ENCODE peak calls at places on chromosomes 1 and 21, in seven cellular contexts. A is endothelial cell, L is HFF-Myc, E is CD14-positive monocyte, I is transverse colon, Q is RWPE1, P is upper lobe of left lung. V is an unnamed sample.

GRCh38 chr1:53410100-53410541 is 49.1 kb upstream of the DMRTB1 start:
- DNase-seq in A (no peak), L (no peak), E (no peak), I (no peak), Q (no peak), P (no peak), V (no peak)

GRCh38 chr1:156014829-156015228 is 5.9 kb downstream of the SSR2 start:
- DNase-seq in A (no peak), L (no peak), E (no peak), I (no peak), Q (no peak), P (no peak), V (no peak)

GRCh38 chr1:214303538-214303937 is 22.6 kb downstream of the SMYD2 start:
- DNase-seq in A (no peak), L (no peak), E (no peak), I (no peak), Q (no peak), P (no peak), V (no peak)

GRCh38 chr1:2279210-2279639 is 51.1 kb downstream of the SKI start:
- DNase-seq in A (peak), L (peak), E (no peak), I (no peak), Q (no peak), P (peak), V (peak)

GRCh38 chr1:41599912-41600311 is 115.4 kb upstream of the EDN2 start:
- DNase-seq in A (no peak), L (no peak), E (no peak), I (no peak), Q (no peak), P (no peak), V (no peak)

GRCh38 chr1:211323156-211324063 is 3.2 kb upstream of the TRAF5 start:
- DNase-seq in A (peak), L (no peak), E (no peak), I (peak), Q (peak), P (peak), V (no peak)

GRCh38 chr1:42746436-42747105 is 6.5 kb upstream of the CLDN19 start:
- DNase-seq in A (no peak), L (no peak), E (no peak), I (no peak), Q (no peak), P (no peak), V (no peak)

GRCh38 chr1:229756666-229757065 is 130.6 kb downstream of the URB2 start:
- DNase-seq in A (no peak), L (peak), E (no peak), I (no peak), Q (peak), P (no peak), V (peak)

GRCh38 chr21:42672699-42673458 is 19.5 kb downstream of the PDE9A start:
- DNase-seq in A (no peak), L (no peak), E (no peak), I (no peak), Q (peak), P (peak), V (no peak)

GRCh38 chr1:9728451-9729295 is 77.1 kb downstream of the PIK3CD start:
- DNase-seq in A (no peak), L (no peak), E (no peak), I (no peak), Q (no peak), P (no peak), V (no peak)

GRCh38 chr1:162118063-162118462 is 48.6 kb downstream of the NOS1AP start:
- DNase-seq in A (no peak), L (no peak), E (no peak), I (no peak), Q (no peak), P (no peak), V (no peak)

GRCh38 chr1:63557365-63557987 is 34.2 kb downstream of the EFCAB7 start:
- DNase-seq in A (peak), L (peak), E (no peak), I (peak), Q (no peak), P (no peak), V (no peak)

GRCh38 chr1:147753084-147753483 is 7.3 kb downstream of the GJA5 start:
- DNase-seq in A (no peak), L (no peak), E (no peak), I (no peak), Q (no peak), P (no peak), V (no peak)

DNA sequence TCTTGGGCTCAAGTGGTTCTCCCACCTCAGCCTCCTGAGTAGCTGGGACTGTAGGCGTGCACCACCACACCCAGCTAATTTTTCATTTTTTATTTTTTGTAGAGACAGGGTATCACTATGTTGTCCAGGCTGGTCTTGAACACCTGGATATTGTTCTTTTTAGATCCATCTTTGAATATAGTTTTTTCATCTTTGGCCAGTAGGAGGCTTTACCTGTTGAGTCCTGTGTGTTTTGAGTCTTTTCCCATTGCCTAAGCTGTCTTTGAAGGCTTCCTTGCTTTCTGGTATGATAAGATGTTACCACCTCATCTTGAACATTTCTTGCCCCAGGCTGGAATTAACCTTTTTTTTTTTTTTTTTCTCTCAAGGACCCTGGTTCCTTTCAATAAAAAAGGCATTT is 387.8 kb upstream of the RUNX1 start:
- DNase-seq in A (no peak), L (no peak), E (no peak), I (no peak), Q (no peak), P (no peak), V (no peak)
- TF ChIP-seq CTCF in A (peak), L (peak), E (peak), I (no peak), Q (no peak), P (no peak), V (no peak)

GRCh38 chr1:46218443-46218842 is 15.3 kb downstream of the LURAP1 start:
- DNase-seq in A (no peak), L (no peak), E (no peak), I (no peak), Q (peak), P (no peak), V (no peak)

GRCh38 chr1:46221749-46222148 is 18.6 kb downstream of the LURAP1 start:
- DNase-seq in A (no peak), L (no peak), E (no peak), I (peak), Q (no peak), P (no peak), V (no peak)

GRCh38 chr1:46220808-46221207 is 17.7 kb downstream of the LURAP1 start:
- DNase-seq in A (no peak), L (no peak), E (no peak), I (no peak), Q (no peak), P (no peak), V (no peak)

GRCh38 chr1:46223472-46223943 is 20.4 kb downstream of the LURAP1 start:
- DNase-seq in A (peak), L (peak), E (peak), I (peak), Q (peak), P (peak), V (peak)

GRCh38 chr1:46219551-46220520 is 16.7 kb downstream of the LURAP1 start:
- DNase-seq in A (no peak), L (no peak), E (no peak), I (no peak), Q (no peak), P (no peak), V (no peak)
- TF ChIP-seq CTCF in A (no peak), L (no peak), E (no peak), I (no peak), Q (no peak), P (no peak), V (no peak)

DNA sequence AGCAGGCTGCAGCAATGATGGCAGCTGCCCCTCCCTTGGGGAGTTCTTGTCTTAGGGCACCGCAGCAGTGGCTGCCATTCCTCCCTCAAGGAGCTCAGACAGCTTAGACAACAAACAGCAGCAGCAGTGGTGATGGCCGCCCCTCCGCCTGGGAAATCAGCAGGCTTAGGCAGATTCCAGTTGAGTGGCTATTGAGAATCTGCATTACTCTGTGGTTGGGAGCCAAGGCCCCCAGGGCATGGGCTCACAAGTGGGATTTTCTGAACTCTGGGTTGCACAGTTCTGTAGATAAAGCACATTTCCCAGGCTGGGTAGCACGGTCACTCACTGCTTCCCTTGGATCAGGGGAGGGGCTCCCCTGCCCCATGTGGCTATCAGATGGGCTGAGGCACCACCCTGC is 1280.7 kb upstream of the TMPRSS15 start:
- DNase-seq in A (no peak), L (no peak), E (no peak), I (no peak), Q (no peak), P (no peak), V (no peak)
- TF ChIP-seq CTCF in A (no peak), L (no peak), E (no peak), I (no peak), Q (no peak), P (no peak), V (no peak)

GRCh38 chr1:12376236-12377064 is 146.6 kb downstream of the VPS13D start:
- DNase-seq in A (no peak), L (no peak), E (peak), I (no peak), Q (no peak), P (no peak), V (no peak)
- TF ChIP-seq CTCF in A (no peak), L (no peak), E (no peak), I (no peak), Q (no peak), P (no peak), V (no peak)

GRCh38 chr1:164498792-164499191 is 60.2 kb upstream of the PBX1 start:
- DNase-seq in A (no peak), L (no peak), E (no peak), I (no peak), Q (no peak), P (no peak), V (no peak)
- TF ChIP-seq CTCF in A (no peak), L (no peak), E (no peak), I (no peak), Q (no peak), P (no peak), V (no peak)

GRCh38 chr1:25797939-25798338 is 2.1 kb upstream of the SELENON start:
- DNase-seq in A (peak), L (no peak), E (no peak), I (no peak), Q (no peak), P (peak), V (no peak)
- TF ChIP-seq CTCF in A (peak), L (peak), E (peak), I (peak), Q (no peak), P (peak), V (peak)

DNA sequence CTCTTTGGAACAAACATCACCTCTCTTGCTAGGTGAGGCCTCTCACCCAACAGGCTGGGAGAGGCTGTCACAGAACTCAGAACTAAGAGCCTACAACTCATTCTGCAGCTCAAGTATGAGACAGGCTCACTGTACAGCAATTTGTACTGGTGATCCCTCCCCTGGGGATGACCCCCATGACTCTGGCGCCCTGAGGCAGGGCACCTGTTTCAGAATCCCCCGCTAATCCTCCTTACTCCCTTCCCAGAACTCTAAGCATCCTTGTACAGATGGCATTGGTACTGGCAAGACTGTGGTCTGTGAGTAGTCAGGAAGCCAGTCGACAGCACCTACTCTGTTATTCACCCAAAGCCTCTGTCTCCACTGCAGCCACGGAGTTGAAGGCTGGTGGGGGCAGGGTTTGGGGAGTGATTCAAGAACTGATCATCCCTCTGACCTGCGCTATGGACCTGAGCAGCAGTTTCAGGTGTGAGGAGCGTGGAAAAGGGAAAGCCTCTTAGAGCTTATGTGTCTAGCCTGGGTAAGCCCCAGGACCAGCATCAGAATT is 655.5 kb downstream of the KIF26B start:
- DNase-seq in A (no peak), L (no peak), E (no peak), I (no peak), Q (no peak), P (no peak), V (no peak)
- TF ChIP-seq CTCF in A (no peak), L (no peak), E (no peak), I (no peak), Q (no peak), P (no peak), V (no peak)